ENCODE peak calls at places on chromosomes 3 and 15, in seven cellular contexts. One of them, this sample, is unnamed.

GRCh38 chr3:45054196-45054857 is 28.2 kb downstream of the CLEC3B start:
- DNase-seq in K562: no peak
- DNase-seq in CD4-positive, alpha-beta T cell: no peak
- DNase-seq in SK-N-SH: no peak
- DNase-seq in transverse colon: no peak
- DNase-seq in colonic mucosa: no peak
- DNase-seq in HL-60: peak
- DNase-seq in this sample: no peak

GRCh38 chr3:173920386-173920785 is 522.8 kb downstream of the NLGN1 start:
- DNase-seq in K562: no peak
- DNase-seq in CD4-positive, alpha-beta T cell: no peak
- DNase-seq in SK-N-SH: no peak
- DNase-seq in transverse colon: no peak
- DNase-seq in colonic mucosa: no peak
- DNase-seq in HL-60: no peak
- DNase-seq in this sample: no peak

GRCh38 chr3:82080261-82080660 is 318.8 kb upstream of the GBE1 start:
- DNase-seq in K562: no peak
- DNase-seq in CD4-positive, alpha-beta T cell: no peak
- DNase-seq in SK-N-SH: no peak
- DNase-seq in transverse colon: no peak
- DNase-seq in colonic mucosa: no peak
- DNase-seq in HL-60: no peak
- DNase-seq in this sample: no peak

GRCh38 chr3:194749631-194750271 is 64.1 kb downstream of the FAM43A start:
- DNase-seq in K562: no peak
- DNase-seq in CD4-positive, alpha-beta T cell: no peak
- DNase-seq in SK-N-SH: peak
- DNase-seq in transverse colon: no peak
- DNase-seq in colonic mucosa: no peak
- DNase-seq in HL-60: no peak
- DNase-seq in this sample: no peak

GRCh38 chr3:184691397-184692131 is 20.3 kb downstream of the MAGEF1 start:
- DNase-seq in K562: no peak
- DNase-seq in CD4-positive, alpha-beta T cell: no peak
- DNase-seq in SK-N-SH: peak
- DNase-seq in transverse colon: no peak
- DNase-seq in colonic mucosa: no peak
- DNase-seq in HL-60: no peak
- DNase-seq in this sample: no peak

GRCh38 chr3:12147263-12147780 is 11.4 kb downstream of the TIMP4 start:
- DNase-seq in K562: no peak
- DNase-seq in CD4-positive, alpha-beta T cell: no peak
- DNase-seq in SK-N-SH: no peak
- DNase-seq in transverse colon: no peak
- DNase-seq in colonic mucosa: no peak
- DNase-seq in HL-60: no peak
- DNase-seq in this sample: no peak

GRCh38 chr3:22962244-22962643 is 240.9 kb upstream of the UBE2E2 start:
- DNase-seq in K562: no peak
- DNase-seq in CD4-positive, alpha-beta T cell: no peak
- DNase-seq in SK-N-SH: no peak
- DNase-seq in transverse colon: no peak
- DNase-seq in colonic mucosa: no peak
- DNase-seq in HL-60: no peak
- DNase-seq in this sample: no peak

GRCh38 chr3:64575211-64575844 is 112.5 kb downstream of the ADAMTS9 start:
- DNase-seq in K562: peak
- DNase-seq in CD4-positive, alpha-beta T cell: no peak
- DNase-seq in SK-N-SH: peak
- DNase-seq in transverse colon: no peak
- DNase-seq in colonic mucosa: no peak
- DNase-seq in HL-60: no peak
- DNase-seq in this sample: peak

GRCh38 chr3:169501080-169501479 is 162.4 kb downstream of the MECOM start:
- DNase-seq in K562: no peak
- DNase-seq in CD4-positive, alpha-beta T cell: no peak
- DNase-seq in SK-N-SH: peak
- DNase-seq in transverse colon: no peak
- DNase-seq in colonic mucosa: no peak
- DNase-seq in HL-60: no peak
- DNase-seq in this sample: no peak

GRCh38 chr15:35519536-35520149 is 26.3 kb downstream of the DPH6 start:
- DNase-seq in K562: no peak
- DNase-seq in CD4-positive, alpha-beta T cell: no peak
- DNase-seq in SK-N-SH: peak
- DNase-seq in transverse colon: no peak
- DNase-seq in colonic mucosa: no peak
- DNase-seq in HL-60: no peak
- DNase-seq in this sample: peak

GRCh38 chr3:27943106-27943505 is 221.0 kb upstream of the EOMES start:
- DNase-seq in K562: no peak
- DNase-seq in CD4-positive, alpha-beta T cell: no peak
- DNase-seq in SK-N-SH: no peak
- DNase-seq in transverse colon: no peak
- DNase-seq in colonic mucosa: peak
- DNase-seq in HL-60: no peak
- DNase-seq in this sample: peak

DNA sequence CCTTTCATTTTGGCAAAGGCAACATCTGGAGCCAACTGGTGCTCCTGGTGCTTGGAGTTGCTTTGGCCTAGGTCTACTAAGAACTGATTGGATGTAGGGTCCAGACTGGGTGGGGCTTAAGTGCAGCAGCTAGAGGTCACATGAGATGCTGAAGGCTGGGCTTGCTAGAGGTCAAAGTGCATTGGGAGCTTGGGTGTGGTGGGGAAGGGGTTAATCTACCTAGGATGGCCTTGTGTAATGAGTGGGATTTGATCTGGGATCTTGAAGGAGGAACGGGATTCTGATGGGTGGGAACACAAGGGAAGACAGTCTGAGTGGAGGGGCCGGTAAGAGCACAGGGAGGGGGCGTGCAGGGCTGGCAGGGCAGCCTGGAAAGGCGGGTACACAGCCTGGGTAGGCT is 125.5 kb downstream of the RAB11A start:
- DNase-seq in K562: no peak
- DNase-seq in CD4-positive, alpha-beta T cell: no peak
- DNase-seq in SK-N-SH: no peak
- DNase-seq in transverse colon: no peak
- DNase-seq in colonic mucosa: no peak
- DNase-seq in HL-60: no peak
- DNase-seq in this sample: no peak
- TF ChIP-seq CTCF in K562: no peak
- TF ChIP-seq CTCF in CD4-positive, alpha-beta T cell: no peak
- TF ChIP-seq CTCF in SK-N-SH: no peak
- TF ChIP-seq CTCF in transverse colon: no peak
- TF ChIP-seq CTCF in colonic mucosa: no peak
- TF ChIP-seq CTCF in HL-60: no peak
- TF ChIP-seq CTCF in this sample: no peak

GRCh38 chr15:84981054-84981710 is 474 bp upstream of the PDE8A start:
- DNase-seq in K562: peak
- DNase-seq in CD4-positive, alpha-beta T cell: peak
- DNase-seq in SK-N-SH: peak
- DNase-seq in transverse colon: peak
- DNase-seq in colonic mucosa: peak
- DNase-seq in HL-60: peak
- DNase-seq in this sample: peak

GRCh38 chr15:84982301-84982920 is 755 bp downstream of the PDE8A start:
- DNase-seq in K562: no peak
- DNase-seq in CD4-positive, alpha-beta T cell: peak
- DNase-seq in SK-N-SH: no peak
- DNase-seq in transverse colon: peak
- DNase-seq in colonic mucosa: peak
- DNase-seq in HL-60: no peak
- DNase-seq in this sample: peak

GRCh38 chr15:84981711-84982300 is at the start of gene PDE8A:
- DNase-seq in K562: peak
- DNase-seq in CD4-positive, alpha-beta T cell: peak
- DNase-seq in SK-N-SH: peak
- DNase-seq in transverse colon: peak
- DNase-seq in colonic mucosa: no peak
- DNase-seq in HL-60: peak
- DNase-seq in this sample: peak

GRCh38 chr15:84979651-84980050 is 2.0 kb upstream of the PDE8A start:
- DNase-seq in K562: peak
- DNase-seq in CD4-positive, alpha-beta T cell: no peak
- DNase-seq in SK-N-SH: no peak
- DNase-seq in transverse colon: peak
- DNase-seq in colonic mucosa: peak
- DNase-seq in HL-60: no peak
- DNase-seq in this sample: peak

DNA sequence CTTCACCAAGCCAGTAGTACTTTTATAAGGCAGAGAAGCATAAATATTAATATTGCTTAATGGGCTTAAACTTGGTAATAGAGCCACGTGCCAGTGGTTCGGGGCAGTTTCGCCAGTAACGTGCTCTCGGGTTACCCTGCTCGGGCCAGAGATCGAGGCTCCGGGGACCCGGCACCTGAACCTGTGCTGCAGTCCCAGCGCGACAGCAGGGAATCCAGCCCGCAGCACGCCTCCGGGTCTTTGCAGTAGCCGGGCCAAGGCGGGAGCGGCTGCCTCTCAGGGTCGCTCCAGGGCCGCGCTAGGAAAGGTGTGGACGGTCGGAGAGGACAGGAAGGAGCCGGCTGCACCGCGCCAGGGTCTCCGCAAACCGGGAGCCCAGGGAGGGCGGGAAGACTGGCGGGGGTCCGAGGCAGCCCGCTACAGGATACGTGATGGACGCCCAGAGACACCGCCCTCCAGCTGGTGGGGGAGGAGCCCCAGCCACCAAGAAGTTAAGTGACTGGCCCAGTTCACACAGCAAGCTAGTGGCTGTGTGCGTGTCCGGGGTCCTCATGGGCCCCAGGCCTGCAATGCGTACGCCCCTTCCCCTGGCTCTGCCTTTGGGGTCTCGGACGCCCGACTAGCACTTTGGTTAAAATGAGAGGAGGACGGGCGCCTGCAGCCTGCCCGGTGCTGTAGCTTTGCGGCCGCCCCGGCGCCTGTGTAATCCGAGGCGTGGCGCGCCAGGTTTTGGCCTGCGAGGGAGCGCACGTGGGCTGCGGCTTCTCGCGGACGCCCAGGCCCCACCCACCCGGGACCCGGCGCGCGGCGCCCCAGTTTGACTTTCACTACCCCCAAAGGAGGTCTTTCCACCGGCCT is 1.2 kb upstream of the PDE8A start:
- DNase-seq in K562: peak
- DNase-seq in CD4-positive, alpha-beta T cell: peak
- DNase-seq in SK-N-SH: peak
- DNase-seq in transverse colon: peak
- DNase-seq in colonic mucosa: peak
- DNase-seq in HL-60: peak
- DNase-seq in this sample: peak
- TF ChIP-seq CTCF in K562: no peak
- TF ChIP-seq CTCF in CD4-positive, alpha-beta T cell: no peak
- TF ChIP-seq CTCF in SK-N-SH: no peak
- TF ChIP-seq CTCF in transverse colon: no peak
- TF ChIP-seq CTCF in colonic mucosa: no peak
- TF ChIP-seq CTCF in HL-60: no peak
- TF ChIP-seq CTCF in this sample: no peak

DNA sequence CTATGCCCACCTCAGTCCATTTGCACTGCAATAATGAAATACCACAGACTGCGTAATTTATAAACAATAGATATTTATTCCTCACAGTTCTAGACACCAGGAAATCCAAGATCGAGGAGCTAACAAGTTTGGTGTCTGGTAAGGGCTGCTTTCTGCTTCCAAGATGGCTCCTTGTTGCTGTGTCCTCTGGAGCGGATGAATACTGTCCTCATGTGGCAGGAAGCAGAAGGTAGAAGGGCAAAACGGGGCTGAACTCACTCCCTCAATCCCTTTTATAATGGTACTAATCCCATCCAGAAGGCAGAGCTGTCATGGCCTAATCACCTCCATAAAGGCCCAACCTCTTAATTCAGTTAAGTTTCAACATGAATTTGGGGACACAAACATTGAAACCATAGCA is 75.3 kb downstream of the P2RY1 start:
- DNase-seq in K562: no peak
- DNase-seq in CD4-positive, alpha-beta T cell: no peak
- DNase-seq in SK-N-SH: no peak
- DNase-seq in transverse colon: no peak
- DNase-seq in colonic mucosa: no peak
- DNase-seq in HL-60: no peak
- DNase-seq in this sample: no peak
- TF ChIP-seq CTCF in K562: peak
- TF ChIP-seq CTCF in CD4-positive, alpha-beta T cell: no peak
- TF ChIP-seq CTCF in SK-N-SH: no peak
- TF ChIP-seq CTCF in transverse colon: peak
- TF ChIP-seq CTCF in colonic mucosa: no peak
- TF ChIP-seq CTCF in HL-60: no peak
- TF ChIP-seq CTCF in this sample: no peak

GRCh38 chr15:40443255-40443654 is 2.5 kb downstream of the BAHD1 start:
- DNase-seq in K562: no peak
- DNase-seq in CD4-positive, alpha-beta T cell: no peak
- DNase-seq in SK-N-SH: no peak
- DNase-seq in transverse colon: no peak
- DNase-seq in colonic mucosa: no peak
- DNase-seq in HL-60: no peak
- DNase-seq in this sample: no peak

GRCh38 chr15:40440300-40441011 is at the start of gene BAHD1:
- DNase-seq in K562: peak
- DNase-seq in CD4-positive, alpha-beta T cell: peak
- DNase-seq in SK-N-SH: peak
- DNase-seq in transverse colon: peak
- DNase-seq in colonic mucosa: peak
- DNase-seq in HL-60: peak
- DNase-seq in this sample: peak

GRCh38 chr15:40443846-40444245 is 3.1 kb downstream of the BAHD1 start:
- DNase-seq in K562: no peak
- DNase-seq in CD4-positive, alpha-beta T cell: no peak
- DNase-seq in SK-N-SH: no peak
- DNase-seq in transverse colon: no peak
- DNase-seq in colonic mucosa: no peak
- DNase-seq in HL-60: no peak
- DNase-seq in this sample: no peak

GRCh38 chr15:40441012-40441735 is 421 bp downstream of the BAHD1 start:
- DNase-seq in K562: peak
- DNase-seq in CD4-positive, alpha-beta T cell: no peak
- DNase-seq in SK-N-SH: no peak
- DNase-seq in transverse colon: no peak
- DNase-seq in colonic mucosa: no peak
- DNase-seq in HL-60: no peak
- DNase-seq in this sample: peak

DNA sequence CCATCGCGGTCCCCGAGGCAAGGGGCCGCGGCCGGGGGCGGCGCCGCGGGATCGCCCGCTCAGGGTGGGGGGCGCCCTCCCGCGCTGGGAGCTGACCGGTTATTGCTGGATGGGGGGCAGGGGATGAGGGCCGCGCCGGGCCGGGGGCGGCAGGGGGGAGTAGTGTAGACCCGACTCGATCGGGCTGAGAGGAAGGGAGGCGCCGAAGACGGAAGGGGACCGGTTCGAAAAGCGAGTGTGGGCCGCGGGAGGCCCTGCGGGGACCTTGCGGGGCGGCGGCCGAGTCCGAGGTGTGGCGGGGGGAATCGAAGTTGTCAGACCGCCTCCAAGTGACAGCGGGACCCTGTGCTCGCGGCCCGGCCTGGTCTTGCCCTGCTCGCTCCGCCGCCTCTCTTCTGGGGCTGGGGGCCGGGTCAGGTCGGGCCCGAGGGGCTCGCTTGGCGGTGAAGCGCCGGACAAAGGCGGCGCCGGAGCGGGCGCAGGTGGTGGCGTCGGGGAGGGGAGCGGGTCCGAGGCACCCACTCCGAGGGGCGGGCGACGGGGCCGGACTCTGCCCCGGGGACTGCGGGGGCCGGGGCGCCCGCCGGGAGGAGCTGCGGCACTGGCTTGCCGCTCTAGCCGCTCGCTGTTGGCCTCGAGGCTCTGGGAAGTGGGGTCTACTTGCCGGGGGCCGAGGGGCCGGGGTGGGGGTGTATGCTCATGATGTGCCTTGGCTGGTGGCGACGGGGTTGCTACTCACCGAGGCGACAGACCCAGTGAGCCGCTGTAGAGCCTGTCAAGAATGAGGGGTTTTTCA is 1.2 kb downstream of the BAHD1 start:
- DNase-seq in K562: peak
- DNase-seq in CD4-positive, alpha-beta T cell: no peak
- DNase-seq in SK-N-SH: peak
- DNase-seq in transverse colon: peak
- DNase-seq in colonic mucosa: peak
- DNase-seq in HL-60: no peak
- DNase-seq in this sample: peak
- TF ChIP-seq CTCF in K562: peak
- TF ChIP-seq CTCF in CD4-positive, alpha-beta T cell: peak
- TF ChIP-seq CTCF in SK-N-SH: peak
- TF ChIP-seq CTCF in transverse colon: no peak
- TF ChIP-seq CTCF in colonic mucosa: no peak
- TF ChIP-seq CTCF in HL-60: no peak
- TF ChIP-seq CTCF in this sample: no peak

This sample was measured in endothelial cell.